ENCODE peak calls at places on chromosome 18, in eight cellular contexts. S is tibial nerve, D is ascending aorta, F is body of pancreas, Y is neural progenitor cell, X is A549, J is ovary, C is left ventricle myocardium inferior. Q is an unnamed sample.

GRCh38 chr18:79915161-79916127 is 36.0 kb downstream of the SLC66A2 start:
- DNase-seq in J (no peak), Y (no peak), X (no peak), D (no peak), C (no peak), F (no peak), S (no peak), Q (no peak)

GRCh38 chr18:23743733-23744333 is 54.6 kb downstream of the LAMA3 start:
- DNase-seq in J (no peak), D (no peak), C (no peak), F (no peak), S (no peak), Y (no peak), X (no peak), Q (no peak)

GRCh38 chr18:45652303-45652702 is 37.0 kb downstream of the SLC14A2 start:
- DNase-seq in Y (no peak), F (no peak), C (no peak), D (no peak), J (no peak), X (no peak), S (no peak), Q (no peak)

GRCh38 chr18:61992923-61993322 is 100.1 kb upstream of the RNF152 start:
- DNase-seq in D (no peak), C (no peak), X (no peak), S (no peak), Y (no peak), F (no peak), J (no peak), Q (no peak)

GRCh38 chr18:46406539-46406932 is 250.5 kb downstream of the LOXHD1 start:
- DNase-seq in C (no peak), F (no peak), S (no peak), X (no peak), J (no peak), Y (no peak), D (no peak), Q (no peak)

GRCh38 chr18:70469916-70470315 is 181.1 kb downstream of the SOCS6 start:
- DNase-seq in S (no peak), C (no peak), D (no peak), Y (peak), X (no peak), J (no peak), F (no peak), Q (no peak)

GRCh38 chr18:59514193-59514592 is 155.1 kb upstream of the LMAN1 start:
- DNase-seq in Y (peak), C (peak), D (peak), F (peak), J (peak), S (peak), X (no peak), Q (no peak)

GRCh38 chr18:59379772-59380530 is 20.9 kb upstream of the LMAN1 start:
- DNase-seq in J (no peak), S (no peak), D (no peak), Y (no peak), C (no peak), X (no peak), F (no peak), Q (no peak)

GRCh38 chr18:28269750-28270149 is 92.8 kb upstream of the CDH2 start:
- DNase-seq in C (no peak), S (no peak), X (no peak), D (no peak), Y (no peak), J (no peak), F (no peak), Q (no peak)

GRCh38 chr18:76545433-76546281 is 50.6 kb upstream of the ZNF516 start:
- DNase-seq in S (no peak), Y (peak), F (no peak), J (no peak), C (no peak), D (no peak), X (no peak), Q (no peak)

GRCh38 chr18:34767601-34768027 is 57.5 kb downstream of the DTNA start:
- DNase-seq in D (no peak), X (no peak), Y (no peak), S (no peak), F (no peak), J (no peak), C (no peak), Q (no peak)

GRCh38 chr18:72762505-72763122 is 105.2 kb downstream of the NETO1 start:
- DNase-seq in D (no peak), F (peak), J (no peak), S (no peak), C (no peak), Y (peak), X (peak), Q (peak)

GRCh38 chr18:23265691-23266399 is 130.6 kb downstream of the CABLES1 start:
- DNase-seq in D (no peak), Y (no peak), J (no peak), X (no peak), C (peak), S (no peak), F (no peak), Q (no peak)

GRCh38 chr18:13446581-13447470 is 228.3 kb downstream of the LDLRAD4 start:
- DNase-seq in F (no peak), S (no peak), X (peak), C (no peak), J (no peak), Y (peak), D (no peak), Q (no peak)

GRCh38 chr18:13823707-13824395 is at the start of gene MC5R:
- DNase-seq in J (peak), S (peak), D (no peak), F (peak), X (peak), C (peak), Y (peak), Q (no peak)

GRCh38 chr18:23032030-23032582 is 99.0 kb downstream of the RBBP8 start:
- DNase-seq in D (no peak), Y (no peak), F (no peak), X (no peak), J (no peak), C (no peak), S (no peak), Q (no peak)

GRCh38 chr18:35378206-35378795 is 1.2 kb upstream of the ZNF396 start:
- DNase-seq in F (no peak), S (no peak), X (no peak), Y (no peak), D (no peak), J (no peak), C (no peak), Q (no peak)

GRCh38 chr18:46264255-46264654 is 160.1 kb downstream of the HAUS1 start:
- DNase-seq in F (no peak), D (no peak), S (no peak), X (peak), J (no peak), Y (peak), C (no peak), Q (no peak)

GRCh38 chr18:56112984-56113383 is 525.0 kb upstream of the TCF4 start:
- DNase-seq in C (no peak), Y (no peak), X (no peak), D (no peak), S (no peak), F (no peak), J (no peak), Q (no peak)

GRCh38 chr18:56107821-56108485 is 520.0 kb upstream of the TCF4 start:
- DNase-seq in F (no peak), X (no peak), S (no peak), Y (no peak), J (no peak), C (no peak), D (no peak), Q (no peak)

GRCh38 chr18:56112013-56112749 is 524.2 kb upstream of the TCF4 start:
- DNase-seq in D (no peak), S (no peak), Y (no peak), X (no peak), J (no peak), C (no peak), F (no peak), Q (no peak)

GRCh38 chr18:56108486-56109367 is 520.7 kb upstream of the TCF4 start:
- DNase-seq in J (no peak), D (no peak), F (no peak), C (no peak), Y (no peak), S (no peak), X (no peak), Q (no peak)
- H3K4me3 ChIP-seq in J (no peak), D (no peak), F (no peak), C (no peak), Y (no peak), S (no peak), X (no peak), Q (no peak)

GRCh38 chr18:36734589-36734988 is 94.2 kb downstream of the TPGS2 start:
- DNase-seq in C (no peak), J (no peak), X (no peak), D (no peak), Y (no peak), S (no peak), F (no peak), Q (no peak)

GRCh38 chr18:36733150-36733549 is 95.7 kb downstream of the TPGS2 start:
- DNase-seq in J (no peak), Y (no peak), F (no peak), X (no peak), S (no peak), D (no peak), C (no peak), Q (no peak)

GRCh38 chr18:36737321-36737720 is 91.5 kb downstream of the TPGS2 start:
- DNase-seq in X (no peak), F (no peak), S (no peak), D (no peak), Y (no peak), C (no peak), J (no peak), Q (no peak)

GRCh38 chr18:36735130-36735529 is 93.7 kb downstream of the TPGS2 start:
- DNase-seq in F (no peak), X (no peak), C (no peak), S (no peak), J (no peak), Y (no peak), D (no peak), Q (no peak)

DNA sequence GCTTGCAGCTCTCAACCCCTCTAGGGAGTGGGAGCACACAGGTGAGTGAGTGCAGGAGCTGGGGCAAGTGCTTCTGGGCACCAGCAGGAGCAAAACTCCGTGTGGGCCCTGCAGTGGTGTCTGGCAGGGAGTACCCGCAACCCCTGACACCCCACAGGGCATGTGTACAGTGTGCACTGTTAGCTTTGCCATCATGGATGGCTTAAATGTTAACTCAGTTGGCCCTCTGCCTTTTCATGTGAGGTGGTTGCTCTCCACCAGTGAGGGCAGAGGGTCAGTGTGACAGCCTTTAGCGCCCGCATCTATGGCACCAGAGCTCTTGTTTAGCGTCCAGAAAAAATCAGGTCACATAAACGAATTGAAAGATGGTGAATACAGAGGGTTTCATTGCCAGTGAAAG is 92.7 kb downstream of the TPGS2 start:
- DNase-seq in X (no peak), D (no peak), S (no peak), Y (no peak), J (no peak), F (no peak), C (no peak), Q (no peak)
- H3K27ac ChIP-seq in X (no peak), D (no peak), S (no peak), Y (no peak), J (no peak), F (no peak), C (no peak), Q (no peak)

DNA sequence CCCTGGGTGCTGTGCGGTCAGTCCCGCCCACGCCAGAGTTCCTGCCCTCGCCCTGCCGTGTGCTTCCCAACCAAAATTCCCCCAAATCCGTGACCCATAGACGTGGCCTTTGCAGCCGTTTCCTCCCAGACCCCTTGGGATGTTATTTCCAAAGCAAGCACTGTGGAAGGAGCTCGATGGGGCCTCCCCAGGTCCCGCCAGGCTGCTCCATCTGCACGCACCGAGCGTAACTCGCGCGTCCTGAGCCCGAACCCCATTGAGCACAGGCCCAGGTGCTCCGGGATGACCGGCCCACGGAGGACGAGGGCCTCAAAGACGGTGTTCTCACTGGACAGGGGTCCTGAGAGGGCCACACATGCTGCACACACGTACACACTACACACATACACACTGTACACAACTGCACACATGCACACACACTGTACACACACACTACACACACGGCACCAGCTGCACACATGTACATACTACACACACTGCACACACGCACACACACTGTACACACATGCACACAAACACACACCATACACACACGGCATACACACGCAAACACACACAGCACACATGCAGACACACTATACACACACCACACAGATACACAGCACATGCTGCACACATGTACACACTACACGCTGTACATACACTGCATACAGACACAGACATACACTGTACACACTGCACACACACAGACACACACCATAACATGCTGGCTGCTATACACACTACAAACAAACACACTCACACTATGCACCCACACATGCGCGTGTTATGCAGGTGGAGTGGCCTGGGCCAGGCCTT is 431.2 kb upstream of the SALL3 start:
- DNase-seq in X (no peak), D (no peak), F (no peak), J (no peak), S (no peak), C (no peak), Y (no peak), Q (no peak)
- H3K4me3 ChIP-seq in X (no peak), D (no peak), F (no peak), J (no peak), S (no peak), C (no peak), Y (no peak), Q (no peak)

GRCh38 chr18:32373995-32374394 is 96.7 kb downstream of the GAREM1 start:
- DNase-seq in X (no peak), S (no peak), J (no peak), D (no peak), F (peak), Y (no peak), C (no peak), Q (no peak)

GRCh38 chr18:32371384-32371783 is 99.3 kb downstream of the GAREM1 start:
- DNase-seq in S (no peak), X (no peak), C (no peak), D (no peak), J (no peak), Y (no peak), F (no peak), Q (no peak)

GRCh38 chr18:32373505-32373904 is 97.2 kb downstream of the GAREM1 start:
- DNase-seq in C (no peak), X (no peak), Y (no peak), J (no peak), S (no peak), F (no peak), D (no peak), Q (no peak)

GRCh38 chr18:32372381-32373061 is 98.2 kb downstream of the GAREM1 start:
- DNase-seq in J (no peak), C (no peak), X (peak), F (peak), Y (no peak), D (no peak), S (no peak), Q (no peak)

DNA sequence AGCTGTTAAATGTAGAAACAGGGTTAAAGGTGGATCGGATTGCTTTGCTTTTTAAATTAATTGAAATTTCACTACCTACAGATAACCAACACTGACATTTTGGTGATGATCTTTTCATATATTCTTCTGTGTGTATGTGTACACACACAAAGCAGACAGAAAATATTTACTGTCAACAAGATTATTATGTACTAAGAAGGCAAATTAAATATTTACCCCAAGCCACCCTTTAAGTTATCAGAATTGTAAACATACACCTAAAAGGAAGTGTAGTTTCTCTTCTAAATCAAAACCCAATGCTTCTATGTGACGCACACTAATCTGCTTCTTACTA is 98.7 kb downstream of the GAREM1 start:
- DNase-seq in C (no peak), S (no peak), J (no peak), D (no peak), X (no peak), Y (no peak), F (no peak), Q (no peak)
- H3K27ac ChIP-seq in C (no peak), S (peak), J (no peak), D (no peak), X (peak), Y (no peak), F (peak), Q (no peak)

DNA sequence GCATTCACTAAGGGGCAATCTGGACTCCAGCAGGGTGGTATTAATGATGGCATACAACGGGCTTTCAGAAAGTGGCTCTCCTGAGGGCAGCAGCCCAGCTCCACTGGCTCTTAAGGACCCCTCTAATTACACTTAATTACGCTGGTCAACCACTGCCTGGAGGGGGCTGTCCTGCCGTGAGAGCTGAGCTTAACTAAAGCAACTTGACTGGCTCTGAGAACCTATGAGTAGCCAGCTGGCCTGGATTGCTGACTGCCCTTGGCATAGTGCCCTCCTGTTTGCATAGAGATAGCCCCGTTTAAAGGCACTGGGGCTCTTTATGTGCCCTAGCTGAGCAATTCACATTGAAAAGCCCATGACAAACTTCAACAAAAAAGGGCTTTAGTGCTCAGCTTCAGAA is 3.8 kb downstream of the LIPG start:
- DNase-seq in Y (peak), S (no peak), X (no peak), D (no peak), F (peak), J (no peak), C (peak), Q (no peak)
- H3K4me3 ChIP-seq in Y (no peak), S (no peak), X (no peak), D (no peak), F (no peak), J (no peak), C (no peak), Q (no peak)

Q was measured in iPS DF 6.9.